ENCODE peak calls at places on chromosome 9, in four cellular contexts. B is T-helper 2 cell, C is OCI-LY7, K is frontal cortex. R is an unnamed sample.

GRCh38 chr9:3479516-3480352 is 46.1 kb downstream of the RFX3 start:
- DNase-seq in C (peak; percentile 56), B (no peak), K (no peak), R (no peak)

GRCh38 chr9:116219686-116220085 is 66.1 kb downstream of the PAPPA start:
- DNase-seq in C (no peak), K (no peak), B (no peak), R (no peak)

GRCh38 chr9:16715404-16715803 is 155.1 kb downstream of the BNC2 start:
- DNase-seq in C (no peak), B (no peak), K (no peak), R (no peak)

GRCh38 chr9:5838884-5839571 is 6.1 kb upstream of the ERMP1 start:
- DNase-seq in C (peak; percentile 11), K (no peak), B (no peak), R (peak; percentile 69)

GRCh38 chr9:71638627-71639026 is 129.7 kb downstream of the CEMIP2 start:
- DNase-seq in B (no peak), C (no peak), K (no peak), R (peak; percentile 73)

GRCh38 chr9:134437417-134438203 is 111.4 kb downstream of the RXRA start:
- DNase-seq in B (no peak), C (no peak), K (no peak), R (no peak)

GRCh38 chr9:112012026-112012902 is 115.7 kb downstream of the UGCG start:
- DNase-seq in C (peak; percentile 20), B (no peak), K (no peak), R (peak; percentile 91)

GRCh38 chr9:26880262-26880661 is 12.3 kb downstream of the CAAP1 start:
- DNase-seq in K (no peak), C (no peak), B (no peak), R (no peak)

GRCh38 chr9:87034891-87035290 is 87.6 kb upstream of the GAS1 start:
- DNase-seq in C (no peak), K (no peak), B (no peak), R (no peak)

GRCh38 chr9:114694719-114695269 is 12.8 kb upstream of the TEX48 start:
- DNase-seq in C (no peak), B (no peak), K (no peak), R (no peak)

GRCh38 chr9:97615439-97616072 is 17.6 kb downstream of the TSTD2 start:
- DNase-seq in B (peak; percentile 38), K (no peak), C (peak; percentile 65), R (peak; percentile 73)

GRCh38 chr9:125558453-125559084 is 148.4 kb downstream of the MAPKAP1 start:
- DNase-seq in C (peak; percentile 72), B (peak; percentile 8), K (no peak), R (peak; percentile 74)

GRCh38 chr9:72485821-72486605 is 35.4 kb upstream of the TMC1 start:
- DNase-seq in C (no peak), K (peak; percentile 50), B (no peak), R (no peak)

GRCh38 chr9:70411930-70412677 is 2.4 kb downstream of the KLF9 start:
- DNase-seq in K (peak; percentile 49), C (no peak), B (peak; percentile 69), R (peak; percentile 47)

GRCh38 chr9:130561056-130561455 is 18.3 kb upstream of the FUBP3 start:
- DNase-seq in K (no peak), B (no peak), C (no peak), R (no peak)

GRCh38 chr9:89603629-89604462 is 966 bp upstream of the GADD45G start:
- DNase-seq in C (peak; percentile 50), K (peak; percentile 61), B (peak; percentile 23), R (no peak)

GRCh38 chr9:133929599-133929998 is 62.5 kb downstream of the VAV2 start:
- DNase-seq in C (no peak), K (no peak), B (no peak), R (no peak)

GRCh38 chr9:10479172-10479571 is 133.6 kb downstream of the PTPRD start:
- DNase-seq in B (no peak), C (no peak), K (no peak), R (no peak)

GRCh38 chr9:89759563-89759962 is 154.8 kb downstream of the GADD45G start:
- DNase-seq in C (no peak), K (no peak), B (no peak), R (no peak)

GRCh38 chr9:93612052-93612795 is 35.8 kb downstream of the PHF2 start:
- DNase-seq in C (no peak), B (no peak), K (no peak), R (no peak)

GRCh38 chr9:72041775-72042194 is 18.6 kb downstream of the C9orf57 start:
- DNase-seq in B (no peak), C (no peak), K (no peak), R (peak; percentile 55)

GRCh38 chr9:99103909-99104458 is 929 bp upstream of the TGFBR1 start:
- DNase-seq in C (no peak), B (no peak), K (peak; percentile 25), R (peak; percentile 10)

GRCh38 chr9:38294130-38294529 is 98.4 kb upstream of the ALDH1B1 start:
- DNase-seq in C (no peak), K (no peak), B (no peak), R (no peak)

GRCh38 chr9:128091144-128091543 is 23.1 kb downstream of the SLC25A25 start:
- DNase-seq in C (no peak), B (no peak), K (peak; percentile 47), R (no peak)

GRCh38 chr9:37421914-37422288 is 595 bp upstream of the GRHPR start:
- DNase-seq in K (no peak), B (no peak), C (no peak), R (no peak)

GRCh38 chr9:117547904-117548303 is 133.0 kb upstream of the ASTN2 start:
- DNase-seq in C (no peak), B (no peak), K (no peak), R (no peak)

GRCh38 chr9:33750839-33751339 is 44.5 kb upstream of the PRSS3 start:
- DNase-seq in B (no peak), K (no peak), C (no peak), R (peak; percentile 12)

GRCh38 chr9:77933019-77933418 is 98.6 kb downstream of the GNAQ start:
- DNase-seq in B (no peak), C (no peak), K (no peak), R (no peak)

GRCh38 chr9:94865599-94866456 is 139.3 kb downstream of the AOPEP start:
- DNase-seq in K (no peak), B (no peak), C (no peak), R (no peak)

GRCh38 chr9:6759114-6759977 is 1.6 kb downstream of the KDM4C start:
- DNase-seq in C (peak; percentile 40), K (no peak), B (no peak), R (peak; percentile 22)

GRCh38 chr9:95807326-95807947 is 68.1 kb upstream of the ERCC6L2 start:
- DNase-seq in C (no peak), B (no peak), K (no peak), R (peak; percentile 92)

GRCh38 chr9:106830527-106831140 is 32.3 kb upstream of the ZNF462 start:
- DNase-seq in B (no peak), K (no peak), C (no peak), R (peak; percentile 70)

R was measured in dermis microvascular lymphatic vessel endothelial cell.